ENCODE peak calls at places on chromosomes 6 and 20, in six cellular contexts. K is BE2C, D is astrocyte, L is heart left ventricle, I is SK-N-SH, W is Peyer's patch. T is an unnamed sample. For H3K4me1, the result is how much of the 10 kb centered on the place peaks cover.

GRCh38 chr20:32681175-32682084 is 7.7 kb upstream of the C20orf203 start:
- DNase-seq in L (no peak), W (no peak), D (peak), K (peak), I (peak), T (no peak)

GRCh38 chr6:148144917-148145521 is 197.6 kb upstream of the SASH1 start:
- DNase-seq in K (peak), I (peak), W (peak), L (peak), D (peak), T (peak)

GRCh38 chr6:118581489-118581959 is 33.4 kb downstream of the PLN start:
- DNase-seq in D (peak), K (no peak), I (no peak), W (no peak), L (no peak), T (no peak)

GRCh38 chr6:19830171-19830570 is 7.0 kb upstream of the ID4 start:
- DNase-seq in I (no peak), D (peak), W (no peak), K (no peak), L (no peak), T (no peak)

GRCh38 chr6:6781172-6781876 is 192.8 kb downstream of the LY86 start:
- DNase-seq in W (no peak), L (peak), I (no peak), D (peak), K (no peak), T (peak)

GRCh38 chr6:166456360-166457156 is 73.8 kb upstream of the MPC1 start:
- DNase-seq in I (no peak), L (no peak), D (peak), W (no peak), K (no peak), T (no peak)

GRCh38 chr6:152232494-152233151 is 404.5 kb downstream of the SYNE1 start:
- DNase-seq in I (peak), D (peak), W (no peak), K (no peak), L (no peak), T (no peak)

GRCh38 chr6:42032366-42032765 is 18.0 kb upstream of the TAF8 start:
- DNase-seq in L (no peak), I (no peak), K (no peak), W (no peak), D (no peak), T (no peak)

GRCh38 chr20:38152175-38153010 is 12.7 kb downstream of the TGM2 start:
- DNase-seq in L (peak), W (peak), I (peak), D (peak), K (peak), T (peak)

GRCh38 chr6:1379810-1380198 is 9.6 kb upstream of the FOXF2 start:
- DNase-seq in W (no peak), L (no peak), D (no peak), I (no peak), K (no peak), T (no peak)

GRCh38 chr6:142926494-142927273 is 18.3 kb downstream of the HIVEP2 start:
- DNase-seq in D (peak), L (peak), K (no peak), W (peak), I (peak), T (peak)

GRCh38 chr6:83893024-83893423 is 33.5 kb downstream of the CYB5R4 start:
- DNase-seq in I (no peak), D (no peak), L (no peak), K (no peak), W (no peak), T (no peak)

GRCh38 chr6:69311888-69312287 is 484.9 kb downstream of the LMBRD1 start:
- DNase-seq in I (no peak), D (no peak), W (no peak), L (no peak), K (no peak), T (no peak)

GRCh38 chr6:6969761-6970223 is 138.0 kb upstream of the RREB1 start:
- DNase-seq in K (no peak), D (no peak), W (peak), I (no peak), L (no peak), T (no peak)

GRCh38 chr20:61120595-61121515 is 131.2 kb upstream of the CDH4 start:
- DNase-seq in L (peak), I (no peak), D (peak), K (peak), W (no peak), T (peak)

GRCh38 chr6:168643401-168643800 is 202.4 kb downstream of the SMOC2 start:
- DNase-seq in D (no peak), W (no peak), L (no peak), I (no peak), K (no peak), T (no peak)

GRCh38 chr20:17137692-17138091 is 89.1 kb upstream of the PCSK2 start:
- DNase-seq in L (no peak), I (no peak), W (no peak), K (no peak), D (no peak), T (no peak)

GRCh38 chr20:219290-220115 is 7.6 kb upstream of the DEFB129 start:
- DNase-seq in L (no peak), D (no peak), W (no peak), K (no peak), I (peak), T (no peak)

GRCh38 chr6:10411915-10412164 is 3.0 kb downstream of the TFAP2A start:
- DNase-seq in K (no peak), D (no peak), W (no peak), L (no peak), I (no peak), T (no peak)

GRCh38 chr20:38426006-38426405 is 9.1 kb downstream of the SNHG17 start:
- DNase-seq in W (no peak), L (peak), K (no peak), I (no peak), D (peak), T (no peak)

GRCh38 chr20:10306440-10307358 is 88.1 kb downstream of the SNAP25 start:
- DNase-seq in D (peak), K (no peak), I (no peak), W (no peak), L (no peak), T (no peak)

GRCh38 chr20:48294196-48294595 is 508.9 kb upstream of the SULF2 start:
- DNase-seq in D (peak), I (no peak), W (no peak), L (no peak), K (no peak), T (no peak)

GRCh38 chr6:70998148-70998547 is 41.3 kb upstream of the B3GAT2 start:
- DNase-seq in K (no peak), W (no peak), I (no peak), L (no peak), D (no peak), T (no peak)

GRCh38 chr20:57445298-57445697 is 54.1 kb downstream of the RBM38 start:
- DNase-seq in D (peak), K (no peak), W (no peak), I (no peak), L (peak), T (peak)

GRCh38 chr6:9933674-9934073 is 481.2 kb downstream of the TFAP2A start:
- DNase-seq in D (peak), K (no peak), L (no peak), W (no peak), I (no peak), T (no peak)

GRCh38 chr6:47276377-47276776 is 33.3 kb downstream of the TNFRSF21 start:
- DNase-seq in K (no peak), W (no peak), D (no peak), I (no peak), L (no peak), T (no peak)

GRCh38 chr20:18314786-18315406 is 26.6 kb downstream of the ZNF133 start:
- DNase-seq in I (no peak), D (peak), L (no peak), W (no peak), K (no peak), T (no peak)

GRCh38 chr6:122755901-122756300 is 23.6 kb upstream of the FABP7 start:
- DNase-seq in I (no peak), D (no peak), L (no peak), K (no peak), W (peak), T (no peak)

GRCh38 chr20:62358171-62358719 is 8.9 kb downstream of the LAMA5 start:
- DNase-seq in D (no peak), I (peak), W (no peak), K (peak), L (peak), T (no peak)

GRCh38 chr6:40160826-40161225 is 226.6 kb upstream of the MOCS1 start:
- DNase-seq in L (no peak), I (no peak), W (no peak), D (no peak), K (no peak), T (no peak)

GRCh38 chr6:151493495-151494234 is at the start of gene CCDC170:
- DNase-seq in L (peak), I (peak), D (peak), K (peak), W (no peak), T (peak)

GRCh38 chr6:30322527-30323501 is 3.9 kb upstream of the TRIM39 start:
- DNase-seq in W (no peak), L (no peak), K (no peak), I (no peak), D (peak), T (no peak)

GRCh38 chr20:19449051-19449450 is 236.6 kb downstream of the SLC24A3 start:
- DNase-seq in D (no peak), L (no peak), I (no peak), K (no peak), W (no peak), T (no peak)

GRCh38 chr6:101290346-101290745 is 103.2 kb upstream of the GRIK2 start:
- DNase-seq in I (no peak), L (no peak), K (no peak), D (no peak), W (no peak), T (no peak)

GRCh38 chr20:13325796-13326340 is 104.8 kb downstream of the ISM1 start:
- DNase-seq in K (no peak), L (no peak), W (no peak), I (no peak), D (no peak), T (no peak)
- TF ChIP-seq CTCF in K (no peak), L (no peak), W (no peak), I (no peak), D (no peak), T (no peak)

GRCh38 chr20:43943725-43944124 is 29.1 kb downstream of the TOX2 start:
- DNase-seq in L (no peak), K (no peak), D (no peak), W (no peak), I (no peak), T (no peak)
- H3K4me1 ChIP-seq in L (under half), K (under half), D (under half), W (under half), I (under half), T (under half)

DNA sequence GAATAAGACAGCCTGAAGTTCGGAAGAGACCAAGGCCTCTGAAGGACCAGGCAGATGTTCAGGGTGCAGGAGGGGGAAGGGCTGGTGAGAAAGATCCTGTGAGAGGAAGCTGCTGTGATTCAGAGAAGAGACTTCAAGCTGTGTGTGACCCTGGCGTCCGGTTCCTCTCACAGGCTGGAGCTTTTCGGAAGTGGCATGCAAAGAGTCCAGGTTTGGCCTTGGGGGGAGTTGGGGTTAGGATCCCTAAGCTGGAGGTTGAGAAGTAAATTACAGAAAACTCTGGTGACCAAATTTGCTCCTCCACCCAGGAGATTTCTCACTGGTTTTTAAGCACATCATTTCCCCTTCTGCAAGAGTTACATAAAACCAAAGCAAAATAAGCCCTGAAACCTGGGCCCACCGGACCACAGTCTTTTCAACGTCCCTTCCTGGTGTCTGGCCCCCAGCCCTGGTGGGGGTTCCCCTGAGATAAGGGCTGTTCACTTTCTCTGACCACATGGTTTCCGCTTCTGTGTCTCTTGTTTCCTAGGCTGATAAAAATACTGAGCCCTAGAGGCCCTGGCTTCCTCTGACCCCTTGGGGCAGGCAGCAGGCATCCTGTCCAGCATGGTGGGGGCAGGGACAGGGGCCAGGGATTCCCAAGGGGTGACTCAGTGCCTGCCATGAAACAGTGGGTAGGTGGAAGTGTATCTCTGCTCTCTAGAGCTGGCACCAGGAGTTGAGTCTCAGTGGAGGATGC is 12.0 kb upstream of the LTA start:
- DNase-seq in W (peak), D (peak), L (peak), K (no peak), I (no peak), T (peak)
- TF ChIP-seq CTCF in W (no peak), D (no peak), L (no peak), K (no peak), I (no peak), T (no peak)

DNA sequence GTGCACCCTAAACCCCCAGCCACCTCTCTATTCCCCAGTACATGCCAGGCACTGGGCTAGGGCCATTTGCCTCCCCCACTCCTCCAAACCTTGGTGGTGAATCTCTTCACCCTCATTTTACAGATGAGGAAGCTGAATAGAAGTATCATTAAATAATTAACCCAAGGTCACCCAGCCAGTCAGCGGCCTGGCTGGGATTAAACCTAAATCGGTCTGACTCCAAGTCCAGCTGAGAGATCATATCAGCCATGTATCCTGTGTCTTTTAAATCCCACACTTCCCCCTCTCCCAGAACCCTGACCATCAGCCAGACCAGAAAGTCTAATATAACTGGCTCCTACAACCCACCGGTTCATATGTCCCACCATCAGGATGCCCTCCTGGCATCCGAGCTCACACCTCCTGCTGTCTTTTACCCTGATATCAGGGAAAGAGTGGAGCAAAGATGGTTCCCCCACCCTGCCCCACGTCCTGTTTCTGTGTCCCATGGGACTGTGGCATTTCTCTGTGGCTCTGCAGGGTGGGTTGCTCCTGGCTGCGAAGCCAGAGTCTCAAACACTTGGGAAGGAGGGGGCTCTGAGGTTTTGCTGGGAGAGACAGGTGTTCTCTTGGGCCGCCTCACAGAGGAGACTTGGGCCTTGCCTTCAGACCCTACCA is 145.3 kb downstream of the VEGFA start:
- DNase-seq in D (no peak), K (no peak), I (no peak), W (no peak), L (no peak), T (no peak)
- H3K4me1 ChIP-seq in D (under half), K (half or more), I (under half), W (half or more), L (under half), T (under half)

GRCh38 chr6:32397252-32397920 is 9.6 kb downstream of the BTNL2 start:
- DNase-seq in L (no peak), D (no peak), W (no peak), I (no peak), K (no peak), T (no peak)

GRCh38 chr6:32387946-32388345 is 16.2 kb upstream of the TSBP1 start:
- DNase-seq in D (no peak), W (no peak), I (no peak), K (no peak), L (no peak), T (no peak)

GRCh38 chr6:32396028-32396427 is 11.0 kb downstream of the BTNL2 start:
- DNase-seq in L (no peak), I (no peak), D (no peak), W (no peak), K (no peak), T (no peak)

DNA sequence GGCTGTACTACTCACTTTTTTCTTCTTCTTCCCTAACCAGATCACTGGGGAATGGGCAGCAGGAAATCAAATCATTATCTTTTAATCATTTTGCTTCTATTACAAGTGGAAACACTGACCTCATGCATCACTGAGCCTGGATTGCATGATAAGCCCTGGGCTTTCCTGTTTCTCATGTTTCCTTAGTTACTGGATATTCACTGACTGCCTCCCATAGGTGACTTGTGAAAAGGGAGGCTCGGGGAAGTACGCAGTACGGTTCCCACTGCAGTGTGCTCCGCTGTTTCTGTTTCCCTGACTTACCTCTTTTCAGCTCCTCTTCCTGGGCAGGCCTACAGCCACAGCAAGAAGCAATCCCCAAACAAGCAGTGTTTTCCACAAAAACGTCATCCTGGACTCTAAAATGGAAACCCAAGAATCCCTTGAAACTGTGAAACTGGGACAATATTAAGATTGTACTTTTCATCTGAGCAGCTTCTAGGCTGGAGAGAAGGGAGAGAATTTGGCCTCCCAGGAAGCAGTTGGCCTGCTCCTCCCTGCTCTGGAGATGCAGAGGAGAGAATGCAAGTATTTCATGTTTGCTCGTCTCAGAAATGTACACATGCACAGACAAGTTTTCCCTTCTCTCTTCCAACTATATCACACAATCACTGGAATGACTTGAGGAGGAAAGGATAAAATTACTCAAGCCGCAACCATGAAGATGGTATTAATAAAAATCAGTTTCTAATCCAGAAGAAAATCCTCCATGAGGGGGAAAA is 13.1 kb downstream of the BTNL2 start:
- DNase-seq in D (no peak), W (no peak), I (no peak), K (no peak), L (peak), T (no peak)
- TF ChIP-seq CTCF in D (no peak), W (no peak), I (no peak), K (no peak), L (peak), T (no peak)

GRCh38 chr6:90158945-90159344 is 137.7 kb downstream of the BACH2 start:
- DNase-seq in W (no peak), K (no peak), I (no peak), L (no peak), D (no peak), T (no peak)

GRCh38 chr6:90159452-90159851 is 137.2 kb downstream of the BACH2 start:
- DNase-seq in W (no peak), D (no peak), L (no peak), K (no peak), I (peak), T (no peak)

GRCh38 chr6:90167514-90168379 is 128.9 kb downstream of the BACH2 start:
- DNase-seq in K (no peak), I (no peak), D (no peak), W (no peak), L (no peak), T (no peak)

GRCh38 chr6:90160013-90160412 is 136.6 kb downstream of the BACH2 start:
- DNase-seq in L (no peak), I (peak), K (no peak), D (no peak), W (no peak), T (no peak)

GRCh38 chr6:90162648-90163409 is 133.8 kb downstream of the BACH2 start:
- DNase-seq in L (no peak), D (no peak), I (no peak), W (no peak), K (no peak), T (no peak)
- H3K4me1 ChIP-seq in L (under half), D (under half), I (under half), W (under half), K (under half), T (under half)

GRCh38 chr6:18019539-18020534 is 32.4 kb upstream of the KIF13A start:
- DNase-seq in W (no peak), I (no peak), K (no peak), D (no peak), L (no peak), T (peak)

GRCh38 chr6:18021166-18021850 is 33.9 kb upstream of the KIF13A start:
- DNase-seq in I (no peak), W (no peak), K (no peak), L (no peak), D (no peak), T (no peak)

GRCh38 chr6:18025591-18025990 is 38.2 kb upstream of the KIF13A start:
- DNase-seq in I (no peak), W (no peak), D (no peak), K (no peak), L (no peak), T (no peak)

GRCh38 chr6:18024876-18025275 is 37.4 kb upstream of the KIF13A start:
- DNase-seq in I (no peak), D (no peak), K (no peak), W (no peak), L (no peak), T (no peak)

GRCh38 chr6:18022398-18023231 is 35.2 kb upstream of the KIF13A start:
- DNase-seq in W (no peak), I (no peak), L (no peak), K (no peak), D (peak), T (no peak)
- TF ChIP-seq CTCF in W (no peak), I (no peak), L (no peak), K (no peak), D (no peak), T (no peak)

DNA sequence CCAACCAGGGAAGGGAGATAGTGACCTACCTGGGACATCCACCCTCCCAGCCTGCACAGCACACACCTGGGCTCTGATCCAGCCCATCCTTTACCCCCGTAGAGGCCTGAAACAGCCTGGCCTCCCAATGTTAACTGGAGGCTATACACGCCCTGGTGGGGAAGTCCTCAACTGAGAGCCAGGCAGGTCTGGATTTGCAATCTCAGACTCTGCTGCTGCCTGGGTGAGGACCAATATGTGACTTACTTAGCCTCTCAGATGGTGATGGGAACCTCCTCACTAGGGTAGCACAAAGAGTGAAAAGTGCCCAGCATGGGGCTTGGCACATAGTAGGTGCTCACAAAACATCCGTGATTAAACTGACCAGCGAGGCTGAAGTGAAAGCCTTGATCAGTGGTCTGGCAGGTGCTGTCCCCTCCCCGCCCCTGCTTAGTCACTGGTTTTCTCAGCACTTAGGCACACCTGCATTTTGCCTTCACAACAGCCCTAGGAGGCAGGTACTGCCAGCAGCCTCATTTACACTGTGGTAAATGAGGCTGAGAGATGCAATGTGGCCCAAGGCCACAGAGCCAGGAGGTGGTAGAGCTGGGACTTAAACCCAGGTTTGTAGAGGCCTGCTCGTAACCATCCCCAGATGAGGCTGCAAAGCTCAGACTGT is 12.4 kb downstream of the PEDS1 start:
- DNase-seq in D (no peak), I (no peak), W (no peak), L (no peak), K (no peak), T (no peak)
- H3K4me1 ChIP-seq in D (under half), I (under half), W (under half), L (under half), K (under half), T (half or more)